ENCODE peak calls at places on chromosomes 6 and 20, in four cellular contexts. K, C, D and P are unnamed samples.
A peak's percentile ranks its signal among the peaks of the same experiment; 100 is the strongest.

GRCh38 chr20:52766645-52767435 is 205.3 kb upstream of the TSHZ2 start:
- DNase-seq in K (no peak), C (no peak), D (no peak), P (no peak)

GRCh38 chr6:56483929-56484328 is 158.8 kb downstream of the DST start:
- DNase-seq in K (no peak), C (no peak), D (no peak), P (no peak)

GRCh38 chr6:36677059-36677749 is 1.3 kb upstream of the CDKN1A start:
- DNase-seq in C (no peak), D (no peak), K (no peak), P (no peak)

GRCh38 chr20:58308680-58309527 is 611 bp upstream of the RAB22A start:
- DNase-seq in C (peak; percentile 71), K (peak; percentile 68), D (no peak), P (peak; percentile 66)

GRCh38 chr20:39874049-39874893 is 814.8 kb downstream of the MAFB start:
- DNase-seq in C (peak; percentile 69), D (no peak), K (peak; percentile 81), P (peak; percentile 53)

GRCh38 chr6:114445846-114446245 is 103.0 kb upstream of the HS3ST5 start:
- DNase-seq in C (no peak), K (no peak), D (no peak), P (no peak)

GRCh38 chr6:153411249-153411648 is 280.2 kb upstream of the RGS17 start:
- DNase-seq in C (no peak), K (no peak), D (no peak), P (no peak)

GRCh38 chr6:169395080-169395805 is 141.6 kb upstream of the THBS2 start:
- DNase-seq in C (no peak), K (no peak), D (no peak), P (no peak)

GRCh38 chr6:78076371-78076770 is 423.5 kb downstream of the MEI4 start:
- DNase-seq in K (no peak), C (no peak), D (no peak), P (no peak)

GRCh38 chr6:8530775-8531435 is 95.6 kb upstream of the SLC35B3 start:
- DNase-seq in C (no peak), D (no peak), K (peak; percentile 4), P (no peak)

GRCh38 chr6:157681041-157681650 is 141.9 kb upstream of the SNX9 start:
- DNase-seq in K (no peak), C (no peak), D (no peak), P (no peak)

GRCh38 chr6:66605011-66605410 is 898.0 kb upstream of the EYS start:
- DNase-seq in D (no peak), C (no peak), K (no peak), P (no peak)

GRCh38 chr20:57374343-57374930 is 16.8 kb upstream of the RBM38 start:
- DNase-seq in C (no peak), D (no peak), K (no peak), P (no peak)

GRCh38 chr20:62737971-62738881 is 29.6 kb downstream of the NTSR1 start:
- DNase-seq in K (no peak), D (no peak), C (peak; percentile 9), P (no peak)

GRCh38 chr20:49811825-49812462 is 684 bp upstream of the SLC9A8 start:
- DNase-seq in K (no peak), D (no peak), C (no peak), P (no peak)

GRCh38 chr20:15012551-15012950 is 675.1 kb upstream of the FLRT3 start:
- DNase-seq in C (no peak), K (no peak), D (no peak), P (no peak)

GRCh38 chr6:3786131-3786530 is 34.6 kb upstream of the PXDC1 start:
- DNase-seq in D (no peak), C (no peak), K (no peak), P (no peak)

GRCh38 chr6:24287239-24287638 is 70.6 kb downstream of the DCDC2 start:
- DNase-seq in K (no peak), C (no peak), D (no peak), P (no peak)

GRCh38 chr6:87660226-87660886 is 41.7 kb downstream of the AKIRIN2 start:
- DNase-seq in C (no peak), K (no peak), D (no peak), P (no peak)

GRCh38 chr6:40325791-40326190 is 261.4 kb downstream of the LRFN2 start:
- DNase-seq in C (no peak), K (no peak), D (no peak), P (no peak)

GRCh38 chr6:25401711-25402110 is 122.5 kb downstream of the CARMIL1 start:
- DNase-seq in K (no peak), D (no peak), C (no peak), P (no peak)

GRCh38 chr6:39902136-39902535 is 32.1 kb downstream of the MOCS1 start:
- DNase-seq in D (no peak), C (no peak), K (no peak), P (no peak)

GRCh38 chr6:25312703-25313102 is 33.5 kb downstream of the CARMIL1 start:
- DNase-seq in C (no peak), K (no peak), D (no peak), P (no peak)

GRCh38 chr6:3282461-3283236 is 23.9 kb downstream of the PSMG4 start:
- DNase-seq in D (no peak), K (no peak), C (peak; percentile 11), P (peak; percentile 63)

GRCh38 chr6:13026100-13026499 is 302.2 kb downstream of the TBC1D7 start:
- DNase-seq in K (no peak), D (no peak), C (no peak), P (no peak)

GRCh38 chr6:20424679-20425078 is 23.0 kb downstream of the E2F3 start:
- DNase-seq in C (no peak), K (no peak), D (no peak), P (no peak)

GRCh38 chr6:41648921-41649320 is 10.7 kb downstream of the MDFI start:
- DNase-seq in D (no peak), K (no peak), C (no peak), P (no peak)
- H3K36me3 ChIP-seq in D (no peaks in the 10 kb centered on the region), K (peaks cover 18% of the 10 kb centered on the region), C (no peaks in the 10 kb centered on the region), P (no peaks in the 10 kb centered on the region)

DNA sequence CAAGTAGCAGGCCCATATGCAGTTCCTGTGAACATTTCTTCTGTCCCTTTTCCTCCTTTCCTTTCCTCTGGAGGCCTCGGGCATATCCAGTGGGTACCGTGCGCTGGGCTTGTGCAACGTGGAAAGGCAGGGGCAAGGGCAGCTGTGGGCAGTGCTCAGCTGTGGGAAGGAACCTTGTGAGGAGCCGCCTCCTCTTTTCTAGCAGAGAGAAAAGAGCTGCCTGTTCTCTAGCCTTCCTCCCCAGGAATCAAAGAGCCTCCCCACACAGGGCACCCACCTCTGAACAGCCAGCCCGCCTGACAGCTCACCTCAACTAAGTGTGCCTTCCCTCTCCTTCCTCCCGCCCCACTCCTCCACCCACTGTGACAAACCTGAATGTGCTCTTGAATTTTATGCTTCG is 143.3 kb upstream of the HDDC2 start:
- DNase-seq in D (no peak), K (no peak), C (no peak), P (no peak)
- H3K4me3 ChIP-seq in D (no peak overlapping the region), K (no peak overlapping the region), C (no peak overlapping the region), P (no peak overlapping the region)

DNA sequence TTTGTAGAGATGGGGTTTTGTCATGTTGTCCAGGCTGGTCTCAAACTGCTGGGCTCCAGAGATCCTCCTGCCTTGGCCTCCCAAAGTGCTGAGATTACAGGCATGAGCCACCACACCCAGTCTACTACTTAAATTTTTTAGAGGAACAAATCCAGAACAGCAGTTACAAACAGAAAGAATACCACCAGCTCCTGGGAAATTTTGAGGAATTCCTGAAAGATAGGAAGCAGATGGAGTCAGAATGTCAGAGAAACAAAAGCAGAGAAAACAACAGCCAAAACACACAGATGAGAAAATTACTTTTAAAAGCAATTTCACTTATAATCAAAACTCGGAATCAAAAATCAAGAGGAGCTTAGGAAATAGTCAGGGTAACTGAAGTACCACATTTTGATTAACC is 543.3 kb upstream of the MARCKS start:
- DNase-seq in K (no peak), C (no peak), D (no peak), P (no peak)
- H3K36me3 ChIP-seq in K (no peaks in the 10 kb centered on the region), C (no peaks in the 10 kb centered on the region), D (no peaks in the 10 kb centered on the region), P (no peaks in the 10 kb centered on the region)

DNA sequence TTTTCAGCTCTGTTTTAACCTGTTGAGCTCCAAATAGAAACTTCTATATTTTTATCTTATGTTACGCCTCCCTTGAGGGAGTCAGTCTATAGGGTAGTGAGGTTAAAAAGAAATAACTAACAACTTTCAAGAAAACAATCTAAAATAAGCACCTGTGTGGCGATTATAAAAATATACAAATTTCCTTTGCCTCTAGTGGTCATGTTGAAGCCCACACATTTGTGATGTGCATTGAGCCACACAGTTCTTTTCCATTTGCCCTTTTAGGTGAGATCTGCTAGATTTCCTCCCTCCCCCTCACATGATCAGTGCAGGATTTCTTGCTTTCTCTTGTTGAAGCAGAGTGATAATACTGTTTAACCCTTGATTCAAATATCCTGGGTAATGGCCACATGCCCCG is 84.2 kb downstream of the MYB start:
- DNase-seq in C (no peak), D (no peak), K (no peak), P (no peak)
- H3K4me3 ChIP-seq in C (no peak overlapping the region), D (no peak overlapping the region), K (no peak overlapping the region), P (no peak overlapping the region)

DNA sequence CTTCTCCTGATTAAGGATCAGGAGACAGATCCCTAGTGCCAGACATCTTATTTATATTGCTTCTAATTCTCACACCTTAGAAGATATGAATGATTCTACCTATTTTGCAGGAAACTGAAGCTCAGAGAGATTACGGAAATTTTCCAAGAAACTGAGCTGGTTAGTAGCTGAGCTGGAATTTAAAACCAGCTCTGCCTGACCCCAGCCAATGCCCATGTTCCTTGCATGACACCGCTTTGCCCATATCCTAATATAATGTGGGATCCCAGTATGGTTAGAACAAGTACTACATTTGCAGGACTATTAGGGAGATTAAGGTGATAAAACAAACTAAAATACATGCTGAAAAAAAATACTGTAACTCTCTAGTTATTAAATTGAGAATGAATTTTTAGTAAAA is 1.9 kb downstream of the TMEM30A start:
- DNase-seq in D (no peak), C (no peak), K (no peak), P (no peak)
- H3K36me3 ChIP-seq in D (no peaks in the 10 kb centered on the region), C (no peaks in the 10 kb centered on the region), K (no peaks in the 10 kb centered on the region), P (no peaks in the 10 kb centered on the region)

DNA sequence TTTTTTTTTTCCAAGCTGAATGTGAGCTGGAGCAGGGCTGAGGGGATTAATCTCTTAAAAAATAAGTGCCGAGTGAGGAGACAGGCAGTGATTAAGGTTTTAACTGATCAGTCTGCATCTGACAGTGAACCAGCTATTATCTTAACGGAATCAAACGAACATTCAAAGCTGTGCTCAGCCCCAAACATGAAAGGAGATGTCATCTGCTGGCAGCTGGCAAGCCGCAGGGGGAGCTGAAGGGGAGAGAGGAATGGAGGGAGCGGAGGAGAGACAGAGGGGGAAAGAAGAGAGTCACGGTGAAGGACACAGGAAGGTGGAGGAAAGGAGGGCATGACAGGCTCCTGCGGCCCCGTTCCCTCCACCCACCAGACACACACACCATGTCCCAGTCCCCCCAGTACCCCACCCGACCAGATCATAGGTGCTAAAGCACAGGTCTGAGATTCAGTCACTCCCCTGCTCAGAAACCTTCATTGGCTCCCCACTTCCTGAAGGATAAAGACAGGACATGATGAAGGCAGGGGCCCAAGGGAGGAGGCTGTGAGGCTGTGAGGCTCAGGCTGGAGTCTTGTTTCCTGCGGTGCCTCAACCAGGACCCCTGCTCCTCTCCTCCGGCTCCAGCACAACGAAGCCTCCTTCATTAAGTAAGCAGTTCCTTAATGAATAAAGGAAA is 80.9 kb downstream of the NCR2 start:
- DNase-seq in C (no peak), K (no peak), D (no peak), P (no peak)
- H3K4me3 ChIP-seq in C (no peak overlapping the region), K (no peak overlapping the region), D (no peak overlapping the region), P (no peak overlapping the region)